ENCODE peak calls at places on chromosome 1, in six cellular contexts. One of them, this sample, is unnamed.

GRCh38 chr1:156143765-156144489 is 9.5 kb upstream of the SEMA4A start:
- DNase-seq in effector memory CD8-positive, alpha-beta T cell: no peak
- DNase-seq in psoas muscle: no peak
- DNase-seq in naive thymus-derived CD4-positive, alpha-beta T cell: no peak
- DNase-seq in activated B cell treated with CpG ODN at 0.5 μM for 24 hours: no peak
- DNase-seq in GM12891: no peak
- DNase-seq in this sample: no peak

GRCh38 chr1:15799928-15800835 is 7.3 kb downstream of the UQCRHL start:
- DNase-seq in GM12891: no peak
- DNase-seq in activated B cell treated with CpG ODN at 0.5 μM for 24 hours: no peak
- DNase-seq in psoas muscle: peak
- DNase-seq in naive thymus-derived CD4-positive, alpha-beta T cell: no peak
- DNase-seq in effector memory CD8-positive, alpha-beta T cell: no peak
- DNase-seq in this sample: no peak

GRCh38 chr1:49298304-49298703 is 521.6 kb upstream of the BEND5 start:
- DNase-seq in effector memory CD8-positive, alpha-beta T cell: no peak
- DNase-seq in psoas muscle: peak
- DNase-seq in GM12891: no peak
- DNase-seq in naive thymus-derived CD4-positive, alpha-beta T cell: no peak
- DNase-seq in activated B cell treated with CpG ODN at 0.5 μM for 24 hours: no peak
- DNase-seq in this sample: no peak

GRCh38 chr1:36349241-36349671 is 25.8 kb upstream of the EVA1B start:
- DNase-seq in GM12891: peak
- DNase-seq in activated B cell treated with CpG ODN at 0.5 μM for 24 hours: no peak
- DNase-seq in naive thymus-derived CD4-positive, alpha-beta T cell: no peak
- DNase-seq in effector memory CD8-positive, alpha-beta T cell: no peak
- DNase-seq in psoas muscle: no peak
- DNase-seq in this sample: no peak

GRCh38 chr1:63892632-63893395 is 119.0 kb downstream of the ROR1 start:
- DNase-seq in naive thymus-derived CD4-positive, alpha-beta T cell: no peak
- DNase-seq in GM12891: peak
- DNase-seq in effector memory CD8-positive, alpha-beta T cell: peak
- DNase-seq in psoas muscle: no peak
- DNase-seq in activated B cell treated with CpG ODN at 0.5 μM for 24 hours: peak
- DNase-seq in this sample: peak

GRCh38 chr1:180501865-180502360 is 464 bp downstream of the ACBD6 start:
- DNase-seq in activated B cell treated with CpG ODN at 0.5 μM for 24 hours: no peak
- DNase-seq in naive thymus-derived CD4-positive, alpha-beta T cell: no peak
- DNase-seq in psoas muscle: no peak
- DNase-seq in GM12891: peak
- DNase-seq in effector memory CD8-positive, alpha-beta T cell: no peak
- DNase-seq in this sample: no peak

GRCh38 chr1:21524686-21525339 is 15.6 kb downstream of the ALPL start:
- DNase-seq in activated B cell treated with CpG ODN at 0.5 μM for 24 hours: no peak
- DNase-seq in psoas muscle: no peak
- DNase-seq in naive thymus-derived CD4-positive, alpha-beta T cell: no peak
- DNase-seq in GM12891: no peak
- DNase-seq in effector memory CD8-positive, alpha-beta T cell: no peak
- DNase-seq in this sample: no peak

GRCh38 chr1:98086796-98087195 is 166.0 kb upstream of the DPYD start:
- DNase-seq in psoas muscle: no peak
- DNase-seq in activated B cell treated with CpG ODN at 0.5 μM for 24 hours: no peak
- DNase-seq in GM12891: no peak
- DNase-seq in naive thymus-derived CD4-positive, alpha-beta T cell: no peak
- DNase-seq in effector memory CD8-positive, alpha-beta T cell: no peak
- DNase-seq in this sample: peak

GRCh38 chr1:174974711-174975111 is 25.0 kb upstream of the CACYBP start:
- DNase-seq in activated B cell treated with CpG ODN at 0.5 μM for 24 hours: no peak
- DNase-seq in psoas muscle: peak
- DNase-seq in effector memory CD8-positive, alpha-beta T cell: no peak
- DNase-seq in GM12891: no peak
- DNase-seq in naive thymus-derived CD4-positive, alpha-beta T cell: no peak
- DNase-seq in this sample: no peak

GRCh38 chr1:48916121-48917069 is 139.7 kb upstream of the BEND5 start:
- DNase-seq in GM12891: no peak
- DNase-seq in naive thymus-derived CD4-positive, alpha-beta T cell: no peak
- DNase-seq in activated B cell treated with CpG ODN at 0.5 μM for 24 hours: no peak
- DNase-seq in effector memory CD8-positive, alpha-beta T cell: no peak
- DNase-seq in psoas muscle: no peak
- DNase-seq in this sample: peak

GRCh38 chr1:61067446-61067845 is 14.9 kb upstream of the NFIA start:
- DNase-seq in psoas muscle: no peak
- DNase-seq in effector memory CD8-positive, alpha-beta T cell: no peak
- DNase-seq in naive thymus-derived CD4-positive, alpha-beta T cell: no peak
- DNase-seq in activated B cell treated with CpG ODN at 0.5 μM for 24 hours: no peak
- DNase-seq in GM12891: no peak
- DNase-seq in this sample: no peak

GRCh38 chr1:235954306-235955283 is 87.9 kb upstream of the LYST start:
- DNase-seq in activated B cell treated with CpG ODN at 0.5 μM for 24 hours: peak
- DNase-seq in psoas muscle: no peak
- DNase-seq in GM12891: peak
- DNase-seq in effector memory CD8-positive, alpha-beta T cell: peak
- DNase-seq in naive thymus-derived CD4-positive, alpha-beta T cell: peak
- DNase-seq in this sample: no peak

GRCh38 chr1:147676306-147677085 is 6.2 kb upstream of the ACP6 start:
- DNase-seq in GM12891: no peak
- DNase-seq in effector memory CD8-positive, alpha-beta T cell: no peak
- DNase-seq in activated B cell treated with CpG ODN at 0.5 μM for 24 hours: no peak
- DNase-seq in psoas muscle: no peak
- DNase-seq in naive thymus-derived CD4-positive, alpha-beta T cell: no peak
- DNase-seq in this sample: no peak

GRCh38 chr1:178727014-178727895 is 2.2 kb downstream of the RALGPS2 start:
- DNase-seq in naive thymus-derived CD4-positive, alpha-beta T cell: no peak
- DNase-seq in effector memory CD8-positive, alpha-beta T cell: no peak
- DNase-seq in activated B cell treated with CpG ODN at 0.5 μM for 24 hours: no peak
- DNase-seq in GM12891: no peak
- DNase-seq in psoas muscle: no peak
- DNase-seq in this sample: no peak

This sample was measured in amniotic stem cell.